ENCODE peak calls at places on chromosomes 6 and 20, in seven cellular contexts. L is GM23338, E is Panc1, D is transverse colon, B is SK-N-SH, G is H1, N is suprapubic skin. S is an unnamed sample.
A peak's percentile ranks its signal among the peaks of the same experiment; 100 is the strongest.

GRCh38 chr20:347640-348484 is 951 bp downstream of the NRSN2 start:
- DNase-seq in L (peak; percentile 99), B (peak; percentile 100), N (peak; percentile 93), E (no peak), G (peak; percentile 94), D (peak; percentile 90), S (peak; percentile 80)

GRCh38 chr6:166005401-166005845 is 162.2 kb downstream of the TBXT start:
- DNase-seq in E (no peak), D (no peak), G (no peak), L (peak; percentile 35), B (no peak), N (no peak), S (no peak)

GRCh38 chr20:36084897-36085617 is 69.5 kb upstream of the EPB41L1 start:
- DNase-seq in B (no peak), G (no peak), L (no peak), N (no peak), E (peak; percentile 13), D (no peak), S (no peak)

GRCh38 chr6:151475653-151476523 is 17.9 kb upstream of the CCDC170 start:
- DNase-seq in G (peak; percentile 62), E (peak; percentile 15), B (peak; percentile 56), N (no peak), D (peak; percentile 30), L (peak; percentile 86), S (no peak)

GRCh38 chr6:37021356-37022129 is 16.1 kb downstream of the FGD2 start:
- DNase-seq in G (no peak), N (no peak), E (no peak), D (peak; percentile 23), L (peak; percentile 76), B (no peak), S (no peak)

GRCh38 chr6:11009353-11009752 is 34.8 kb downstream of the ELOVL2 start:
- DNase-seq in D (no peak), N (no peak), L (peak; percentile 64), G (no peak), E (peak; percentile 71), B (no peak), S (no peak)

GRCh38 chr6:26257272-26257671 is 107.7 kb upstream of the BTN3A2 start:
- DNase-seq in G (no peak), L (no peak), E (no peak), B (no peak), N (no peak), D (no peak), S (no peak)

GRCh38 chr20:49475292-49475691 is 7.2 kb downstream of the KCNB1 start:
- DNase-seq in N (no peak), D (no peak), B (no peak), G (no peak), L (no peak), E (no peak), S (no peak)

GRCh38 chr6:87066449-87067288 is 28.2 kb downstream of the CGA start:
- DNase-seq in G (no peak), B (peak; percentile 59), D (peak; percentile 42), N (no peak), L (peak; percentile 66), E (peak; percentile 30), S (no peak)

GRCh38 chr6:106025655-106026054 is 60.5 kb upstream of the PRDM1 start:
- DNase-seq in B (no peak), N (no peak), D (no peak), G (no peak), E (no peak), L (no peak), S (no peak)

GRCh38 chr6:34115396-34116314 is 30.2 kb downstream of the GRM4 start:
- DNase-seq in N (no peak), G (peak; percentile 85), E (no peak), L (peak; percentile 83), B (no peak), D (no peak), S (no peak)

GRCh38 chr6:24568687-24569086 is 73.9 kb downstream of the ALDH5A1 start:
- DNase-seq in L (no peak), E (no peak), G (no peak), D (no peak), B (no peak), N (no peak), S (no peak)

GRCh38 chr6:41757931-41758640 is 10.9 kb upstream of the PGC start:
- DNase-seq in G (no peak), E (no peak), N (no peak), B (no peak), L (no peak), D (no peak), S (no peak)

GRCh38 chr6:125182237-125183018 is 28.9 kb downstream of the TPD52L1 start:
- DNase-seq in D (no peak), E (no peak), N (no peak), G (no peak), L (no peak), B (no peak), S (no peak)

GRCh38 chr6:41577865-41578713 is 31.9 kb downstream of the FOXP4 start:
- DNase-seq in L (peak; percentile 85), N (no peak), D (no peak), G (no peak), E (no peak), B (peak; percentile 44), S (peak; percentile 71)

DNA sequence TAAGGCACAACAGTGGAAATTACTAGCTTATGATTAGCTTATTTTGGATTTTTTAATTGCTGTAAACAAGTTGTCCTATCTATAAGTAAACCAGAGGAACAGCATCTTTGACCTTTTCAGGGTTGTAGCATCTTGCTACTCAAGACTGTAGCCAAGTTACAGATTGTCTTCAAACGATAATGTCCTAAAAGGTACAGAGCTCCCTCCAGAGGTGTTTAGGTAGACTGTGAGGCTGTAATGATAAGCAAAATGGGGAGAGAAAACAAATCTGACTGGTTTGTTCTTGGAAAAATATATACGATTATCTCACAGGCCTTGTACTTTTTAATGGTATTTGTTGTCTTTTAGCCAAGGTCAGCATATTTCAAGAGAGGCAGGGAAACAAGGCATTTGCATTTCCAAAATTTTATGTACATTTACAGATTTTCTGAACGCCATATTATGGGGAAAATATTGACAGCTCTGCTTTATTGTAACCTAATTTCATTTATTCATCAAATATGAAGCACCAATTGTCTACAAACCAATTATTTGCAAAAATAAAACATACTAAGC is 273.4 kb downstream of the MEI4 start:
- DNase-seq in L (peak; percentile 67), N (no peak), E (no peak), D (no peak), G (no peak), B (no peak), S (no peak)
- TF ChIP-seq CTCF in L (peak; percentile 74), N (no peak), E (peak; percentile 25), D (no peak), G (peak; percentile 62), B (peak; percentile 24), S (no peak)

DNA sequence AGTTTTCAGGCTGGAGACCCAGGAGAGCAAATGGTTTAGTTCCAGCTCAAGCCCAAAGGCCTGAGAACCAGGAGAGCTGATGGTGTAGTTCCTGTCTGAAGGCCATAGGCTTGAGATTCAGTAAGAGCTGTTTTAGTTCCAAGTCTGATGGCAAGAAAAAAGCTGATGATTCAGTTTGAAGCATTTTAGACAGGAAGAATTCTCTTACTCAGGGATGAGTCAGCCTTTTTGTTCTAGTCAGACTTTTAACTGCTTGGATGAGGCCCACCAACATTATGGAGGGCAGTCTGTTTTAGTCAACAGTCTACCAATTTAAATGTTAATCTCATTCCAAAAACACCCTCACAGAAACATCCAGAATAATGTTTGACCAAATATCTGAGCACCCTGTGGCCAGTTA is 2.5 kb downstream of the ZSCAN26 start:
- DNase-seq in G (no peak), E (peak; percentile 56), N (no peak), D (no peak), L (no peak), B (no peak), S (no peak)
- TF ChIP-seq POLR2AphosphoS5 in G (no peak), E (no peak), N (no peak), D (no peak), L (no peak), B (no peak), S (no peak)

GRCh38 chr6:39553029-39553428 is 172.2 kb downstream of the KIF6 start:
- DNase-seq in E (no peak), D (no peak), G (no peak), N (no peak), L (peak; percentile 74), B (no peak), S (no peak)
- TF ChIP-seq CTCF in E (no peak), D (no peak), G (no peak), N (no peak), L (no peak), B (no peak), S (no peak)

DNA sequence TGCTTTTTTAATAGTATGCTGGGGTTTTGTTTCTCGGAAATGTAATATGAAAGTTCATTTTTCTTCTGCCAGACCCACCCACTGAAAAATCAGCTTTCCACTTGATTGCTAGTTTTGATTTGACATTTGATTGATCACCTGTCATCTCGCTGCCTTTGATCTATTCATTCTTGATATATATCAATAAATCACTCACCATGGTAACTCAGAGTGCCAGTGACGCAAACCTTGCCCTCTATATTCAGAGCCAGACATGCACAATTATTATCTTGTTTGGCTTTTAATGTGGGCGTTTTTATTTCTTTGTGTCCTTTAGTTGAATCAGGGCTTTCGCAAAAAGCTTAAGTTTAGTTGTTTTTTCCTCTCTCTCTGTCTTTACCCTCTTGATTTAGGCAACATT is 2.0 kb downstream of the TSHZ2 start:
- DNase-seq in D (no peak), B (peak; percentile 42), E (no peak), L (no peak), N (no peak), G (no peak), S (no peak)
- TF ChIP-seq POLR2AphosphoS5 in D (no peak), B (no peak), E (no peak), L (no peak), N (no peak), G (no peak), S (no peak)

S was measured in breast epithelium.